ENCODE peak calls at places on chromosomes 3 and 15, in nine cellular contexts. K is tibial artery, S is left ventricle myocardium inferior, A is cardiac muscle cell, G is endothelial cell of umbilical vein, N is SJSA1, U is uterus, O is ovary, V is GM12878. D is an unnamed sample. For H3K4me1 and H3K27me3, the result is how much of the 10 kb centered on the place peaks cover.

GRCh38 chr3:38579146-38579545 is 70.3 kb downstream of the SCN5A start:
- DNase-seq in K (peak), N (no peak), A (peak), S (peak), O (no peak), V (no peak), G (no peak), U (no peak), D (peak)

GRCh38 chr3:115325539-115325938 is 178.5 kb upstream of the ZBTB20 start:
- DNase-seq in G (peak), U (no peak), N (no peak), V (no peak), K (no peak), O (no peak), A (peak), S (no peak), D (no peak)

GRCh38 chr15:89383635-89384604 is 49.3 kb upstream of the POLG start:
- DNase-seq in S (peak), U (peak), G (no peak), V (no peak), K (no peak), A (peak), O (peak), N (no peak), D (peak)

GRCh38 chr3:162302983-162303624 is 806.5 kb downstream of the OTOL1 start:
- DNase-seq in O (no peak), K (no peak), S (no peak), N (no peak), V (no peak), U (no peak), A (peak), G (no peak), D (no peak)

GRCh38 chr3:168865022-168865551 is 769.4 kb upstream of the GOLIM4 start:
- DNase-seq in G (peak), S (no peak), O (no peak), N (peak), V (no peak), U (no peak), A (peak), K (no peak), D (no peak)

GRCh38 chr3:38805765-38806386 is 10.1 kb downstream of the SCN10A start:
- DNase-seq in G (peak), U (no peak), N (peak), O (no peak), K (no peak), V (peak), A (peak), S (no peak), D (peak)

GRCh38 chr15:47857384-47858168 is 140.3 kb downstream of the SEMA6D start:
- DNase-seq in O (no peak), G (no peak), U (no peak), V (peak), N (no peak), A (no peak), S (no peak), K (no peak), D (no peak)

GRCh38 chr15:78012643-78013077 is 64.9 kb downstream of the TBC1D2B start:
- DNase-seq in A (peak), G (no peak), N (no peak), O (no peak), K (no peak), V (no peak), S (no peak), U (no peak), D (no peak)

GRCh38 chr15:65414841-65415621 is 7.7 kb downstream of the IGDCC4 start:
- DNase-seq in K (no peak), A (peak), S (peak), N (peak), U (no peak), G (no peak), V (no peak), O (peak), D (peak)

GRCh38 chr3:182711853-182712252 is 81.5 kb upstream of the ATP11B start:
- DNase-seq in N (no peak), G (no peak), O (no peak), A (no peak), V (no peak), S (no peak), U (no peak), K (no peak), D (no peak)

GRCh38 chr15:76576526-76577279 is 240.1 kb downstream of the ISL2 start:
- DNase-seq in A (peak), K (peak), G (peak), S (peak), O (peak), N (no peak), V (peak), U (peak), D (peak)

GRCh38 chr3:113697192-113698090 is 999 bp upstream of the USF3 start:
- DNase-seq in N (peak), A (peak), U (peak), V (no peak), K (no peak), G (peak), S (no peak), O (peak), D (peak)

GRCh38 chr3:124745756-124746155 is 15.5 kb downstream of the UMPS start:
- DNase-seq in O (no peak), V (no peak), K (no peak), A (no peak), S (no peak), N (no peak), U (no peak), G (no peak), D (no peak)

GRCh38 chr3:1535361-1535760 is 442.5 kb downstream of the CNTN6 start:
- DNase-seq in G (no peak), N (no peak), K (no peak), A (no peak), V (no peak), O (no peak), S (no peak), U (no peak), D (no peak)

GRCh38 chr15:51089699-51090098 is 5.0 kb downstream of the TNFAIP8L3 start:
- DNase-seq in G (peak), A (peak), N (no peak), U (no peak), O (no peak), S (no peak), K (no peak), V (no peak), D (no peak)

GRCh38 chr15:93983501-93983900 is 247.9 kb upstream of the MCTP2 start:
- DNase-seq in N (no peak), U (peak), O (peak), V (no peak), A (no peak), K (no peak), G (no peak), S (no peak), D (peak)

GRCh38 chr3:69558912-69559311 is 173.0 kb upstream of the FRMD4B start:
- DNase-seq in A (peak), V (no peak), N (no peak), S (no peak), O (no peak), U (peak), K (peak), G (peak), D (no peak)

GRCh38 chr3:20055020-20055775 is 15.0 kb downstream of the KAT2B start:
- DNase-seq in S (no peak), N (no peak), K (no peak), V (no peak), O (no peak), U (no peak), A (no peak), G (peak), D (no peak)

GRCh38 chr3:115698851-115699535 is 75.7 kb downstream of the GAP43 start:
- DNase-seq in O (no peak), U (no peak), G (no peak), N (no peak), S (no peak), A (no peak), K (no peak), V (no peak), D (no peak)

GRCh38 chr15:58929891-58930416 is 3.5 kb downstream of the SLTM start:
- DNase-seq in G (no peak), N (no peak), U (no peak), A (no peak), O (no peak), S (no peak), K (no peak), V (no peak), D (no peak)

GRCh38 chr15:58923696-58924300 is 9.7 kb downstream of the SLTM start:
- DNase-seq in U (no peak), A (peak), V (no peak), O (no peak), K (no peak), S (no peak), N (no peak), G (no peak), D (no peak)

GRCh38 chr15:58924326-58924725 is 9.2 kb downstream of the SLTM start:
- DNase-seq in K (no peak), G (no peak), S (no peak), N (no peak), V (no peak), U (no peak), A (peak), O (no peak), D (no peak)

GRCh38 chr15:58923284-58923683 is 10.2 kb downstream of the SLTM start:
- DNase-seq in O (no peak), S (no peak), A (no peak), G (no peak), V (no peak), N (no peak), K (no peak), U (no peak), D (no peak)

GRCh38 chr15:58926823-58927222 is 6.7 kb downstream of the SLTM start:
- DNase-seq in U (no peak), A (no peak), V (no peak), N (no peak), G (no peak), K (no peak), S (no peak), O (no peak), D (no peak)
- H3K4me1 ChIP-seq in U (under half), A (under half), V (under half), N (under half), G (under half), K (under half), S (half or more), O (under half), D (under half)

DNA sequence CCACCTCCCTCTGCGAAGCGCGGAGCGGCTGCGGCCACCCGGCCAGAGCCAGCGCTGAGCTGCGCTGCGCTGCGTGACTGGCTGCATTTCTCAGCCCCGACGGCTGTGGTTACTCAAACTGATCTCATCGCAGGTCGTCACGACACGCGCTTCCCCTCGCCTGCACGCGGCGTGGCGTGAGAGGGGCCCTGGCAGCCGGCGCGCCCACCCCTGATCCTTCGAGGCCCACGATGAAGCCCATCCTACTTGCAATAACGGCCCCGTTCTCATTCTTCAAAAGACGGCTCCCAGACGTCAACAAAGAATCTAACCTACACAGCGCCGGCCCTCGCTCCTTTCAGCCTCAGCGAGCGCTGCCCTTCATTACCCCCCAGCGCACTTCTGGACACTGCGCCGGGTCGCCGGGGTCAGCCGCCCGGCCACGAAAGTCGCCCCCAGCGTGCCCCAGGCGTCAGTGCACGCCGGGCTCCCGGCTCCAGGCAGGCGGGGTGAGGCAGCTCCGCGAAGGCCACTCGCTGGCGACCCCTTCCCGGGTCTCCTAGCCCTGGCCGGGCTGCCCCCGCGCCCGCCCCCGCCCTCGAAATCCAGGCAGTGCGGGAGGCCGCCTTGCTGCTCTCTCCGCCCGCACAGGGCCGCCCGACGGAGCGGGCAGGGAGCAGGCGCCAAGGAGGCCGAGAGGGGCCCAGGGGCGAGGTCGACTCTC is 9.9 kb upstream of the LEKR1 start:
- DNase-seq in U (peak), K (no peak), O (peak), G (peak), N (no peak), A (peak), V (no peak), S (peak), D (peak)
- H3K27me3 ChIP-seq in U (under half), K (under half), O (under half), G (under half), N (under half), A (under half), V (under half), S (under half), D (under half)

DNA sequence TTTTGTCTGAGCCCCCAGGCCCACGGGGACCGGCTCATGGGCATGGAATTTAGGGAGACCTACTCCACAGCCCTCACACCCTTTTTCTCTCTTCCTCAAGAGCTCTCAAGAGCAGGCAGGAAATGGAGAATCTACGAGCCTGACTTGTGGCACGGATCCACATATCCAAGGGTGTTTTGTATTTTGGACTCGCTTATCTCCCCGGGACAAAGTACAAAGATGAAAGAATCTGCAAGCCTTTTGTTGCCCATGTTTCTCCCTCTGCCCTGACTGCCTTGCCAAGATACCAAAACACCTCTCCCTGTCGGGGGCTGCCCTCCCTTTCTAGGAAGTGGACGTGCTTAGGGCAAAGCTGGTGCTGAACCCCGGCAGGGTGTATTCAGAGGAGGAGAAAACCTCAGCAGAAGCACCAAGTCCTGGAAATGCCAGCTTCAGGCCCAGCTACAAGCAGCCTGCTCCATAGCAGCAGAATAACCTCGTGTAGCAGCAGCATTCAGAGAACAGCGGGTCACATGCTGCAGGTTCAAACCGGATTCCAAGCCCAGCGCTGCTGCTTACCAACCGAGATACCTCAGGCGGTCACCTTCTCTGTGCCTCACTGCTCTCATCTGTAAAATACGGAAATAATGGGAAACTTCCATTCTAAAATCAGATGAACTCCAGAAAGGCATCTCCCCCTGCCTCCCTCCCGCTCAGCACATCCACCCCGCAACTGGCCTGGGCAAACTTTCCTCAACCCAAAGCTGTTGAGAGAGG is 35.2 kb downstream of the DNASE1L3 start:
- DNase-seq in K (no peak), U (no peak), N (peak), G (peak), A (peak), O (peak), S (no peak), V (no peak), D (no peak)
- H3K27ac ChIP-seq in K (peak), U (peak), N (peak), G (peak), A (peak), O (peak), S (peak), V (no peak), D (peak)

DNA sequence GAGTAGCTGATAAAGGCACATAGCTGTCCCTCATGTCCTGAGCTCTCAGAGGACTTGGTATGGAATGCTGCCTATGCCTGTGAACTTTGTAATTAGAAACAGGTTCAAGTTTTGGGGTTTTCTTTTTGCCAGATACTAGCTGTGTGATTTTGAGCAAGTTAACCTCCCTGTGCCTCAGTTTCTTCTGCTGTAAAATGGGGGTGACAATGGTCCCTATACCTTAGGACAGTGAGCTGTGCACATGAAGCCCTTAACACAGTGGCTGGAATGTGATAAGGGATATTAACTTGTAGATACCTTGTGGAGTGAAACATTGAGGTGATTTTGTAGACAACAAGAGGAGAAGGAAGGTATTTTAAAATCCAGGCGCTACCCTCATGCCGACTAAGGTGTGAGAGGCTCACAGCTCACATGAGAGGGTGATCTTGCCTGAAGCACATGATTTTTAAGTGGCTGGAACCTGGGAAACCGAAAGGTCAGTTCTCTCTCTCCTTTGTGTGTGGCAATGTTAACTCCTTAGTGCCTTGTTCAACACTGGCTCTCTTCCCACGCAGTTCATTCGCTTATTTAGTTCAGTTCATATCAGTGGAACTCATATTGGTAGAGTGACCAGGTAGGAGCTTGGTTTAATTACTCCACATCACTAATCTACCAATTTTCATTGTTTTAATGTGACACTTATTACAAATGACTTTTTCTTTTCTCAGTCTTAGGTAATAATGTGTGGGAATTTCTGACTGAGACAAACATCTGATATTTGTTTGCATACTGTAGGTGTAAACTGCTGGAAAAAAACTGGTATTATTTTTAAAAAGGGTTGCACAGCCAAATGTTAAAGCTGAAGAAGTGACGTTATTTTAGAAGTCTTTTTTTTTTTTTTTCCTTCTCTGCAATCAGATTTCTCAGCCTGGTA is 236.2 kb downstream of the ITPR1 start:
- DNase-seq in U (no peak), V (no peak), K (no peak), A (no peak), S (no peak), G (no peak), N (no peak), O (no peak), D (no peak)
- H3K4me1 ChIP-seq in U (under half), V (under half), K (under half), A (under half), S (under half), G (under half), N (under half), O (under half), D (under half)

GRCh38 chr15:96353931-96354730 is 23.6 kb downstream of the NR2F2 start:
- DNase-seq in G (peak), U (peak), V (no peak), O (peak), N (peak), A (peak), S (peak), K (peak), D (peak)

GRCh38 chr15:96356494-96357455 is 26.3 kb downstream of the NR2F2 start:
- DNase-seq in A (peak), K (peak), S (peak), O (peak), N (peak), U (peak), V (peak), G (peak), D (peak)

GRCh38 chr15:96353378-96353930 is 23.0 kb downstream of the NR2F2 start:
- DNase-seq in N (no peak), V (no peak), O (no peak), G (no peak), K (no peak), S (no peak), A (no peak), U (no peak), D (no peak)

GRCh38 chr15:96354731-96355560 is 24.4 kb downstream of the NR2F2 start:
- DNase-seq in O (no peak), K (no peak), G (peak), N (peak), V (no peak), S (no peak), A (peak), U (peak), D (peak)

DNA sequence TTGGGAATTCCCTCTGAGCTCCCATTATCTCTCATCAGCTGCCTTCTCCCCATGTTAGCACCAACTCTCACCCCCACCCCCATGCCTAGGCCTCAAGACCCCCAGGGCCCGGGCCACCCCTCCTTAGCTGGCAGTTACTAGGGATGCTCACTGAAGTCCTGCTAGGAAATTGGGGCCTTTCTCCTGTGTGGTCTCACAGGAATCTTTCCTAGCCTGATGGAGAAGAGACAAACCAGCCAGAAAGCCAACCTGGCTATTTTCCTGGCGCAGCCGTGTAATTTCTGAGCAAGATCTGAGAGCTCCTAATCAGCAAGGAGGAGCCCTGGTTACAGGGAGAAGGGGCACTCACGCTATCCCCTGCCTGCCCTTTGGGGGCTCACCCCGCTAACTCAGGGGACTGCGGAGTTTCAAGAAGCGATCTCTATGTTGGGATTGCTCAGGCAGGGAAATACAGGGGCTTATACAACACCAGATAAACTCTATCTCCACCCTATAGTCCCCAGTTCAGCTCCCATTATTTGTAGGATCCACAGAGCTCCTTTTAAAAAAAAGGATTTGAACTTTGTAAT is 25.1 kb downstream of the NR2F2 start:
- DNase-seq in A (no peak), O (no peak), G (peak), S (no peak), U (no peak), N (no peak), V (no peak), K (no peak), D (peak)
- H3K27me3 ChIP-seq in A (half or more), O (under half), G (under half), S (half or more), U (under half), N (under half), V (under half), K (under half), D (under half)

GRCh38 chr3:180408654-180409053 is 193.3 kb upstream of the TTC14 start:
- DNase-seq in U (no peak), N (no peak), V (no peak), K (no peak), A (no peak), O (no peak), G (peak), S (no peak), D (no peak)
- H3K27ac ChIP-seq in U (no peak), N (no peak), V (no peak), K (no peak), A (no peak), O (no peak), G (no peak), S (no peak), D (no peak)